ENCODE peak calls at places on chromosomes 1 and 21, in seven cellular contexts. Y is Calu3, L is natural killer cell, K is lower lobe of right lung, B is right atrium auricular region, R is tibial nerve, X is nephron progenitor cell. P is an unnamed sample.

GRCh38 chr1:95554408-95554807 is 320.4 kb downstream of the RWDD3 start:
- DNase-seq in K (no peak), B (no peak), Y (peak; percentile 28), X (no peak), L (no peak), R (no peak), P (no peak)

GRCh38 chr1:86699186-86699585 is 5.2 kb upstream of the SH3GLB1 start:
- DNase-seq in Y (no peak), L (no peak), R (no peak), X (no peak), B (no peak), K (no peak), P (no peak)

GRCh38 chr1:20029178-20029912 is 40.6 kb upstream of the PLA2G5 start:
- DNase-seq in Y (no peak), X (no peak), R (no peak), K (no peak), B (peak; percentile 83), L (no peak), P (no peak)

GRCh38 chr1:19034721-19035120 is 78.2 kb upstream of the IFFO2 start:
- DNase-seq in X (no peak), K (peak; percentile 32), R (no peak), L (no peak), B (no peak), Y (no peak), P (no peak)

GRCh38 chr1:117607471-117607870 is 1.6 kb downstream of the TENT5C start:
- DNase-seq in L (peak; percentile 43), B (no peak), X (peak; percentile 21), R (no peak), K (no peak), Y (no peak), P (no peak)

GRCh38 chr1:66282343-66282852 is 251.6 kb upstream of the SGIP1 start:
- DNase-seq in R (no peak), Y (peak; percentile 43), X (no peak), L (no peak), B (no peak), K (no peak), P (no peak)

GRCh38 chr1:85638412-85638811 is 57.9 kb downstream of the CCN1 start:
- DNase-seq in X (no peak), Y (no peak), R (no peak), B (no peak), K (no peak), L (no peak), P (no peak)

GRCh38 chr1:168335500-168335899 is 54.8 kb downstream of the TBX19 start:
- DNase-seq in X (no peak), K (no peak), R (no peak), L (no peak), B (no peak), Y (no peak), P (no peak)

GRCh38 chr21:16775056-16775455 is 737.8 kb upstream of the CXADR start:
- DNase-seq in X (peak; percentile 3), L (no peak), K (no peak), Y (no peak), B (no peak), R (no peak), P (no peak)

DNA sequence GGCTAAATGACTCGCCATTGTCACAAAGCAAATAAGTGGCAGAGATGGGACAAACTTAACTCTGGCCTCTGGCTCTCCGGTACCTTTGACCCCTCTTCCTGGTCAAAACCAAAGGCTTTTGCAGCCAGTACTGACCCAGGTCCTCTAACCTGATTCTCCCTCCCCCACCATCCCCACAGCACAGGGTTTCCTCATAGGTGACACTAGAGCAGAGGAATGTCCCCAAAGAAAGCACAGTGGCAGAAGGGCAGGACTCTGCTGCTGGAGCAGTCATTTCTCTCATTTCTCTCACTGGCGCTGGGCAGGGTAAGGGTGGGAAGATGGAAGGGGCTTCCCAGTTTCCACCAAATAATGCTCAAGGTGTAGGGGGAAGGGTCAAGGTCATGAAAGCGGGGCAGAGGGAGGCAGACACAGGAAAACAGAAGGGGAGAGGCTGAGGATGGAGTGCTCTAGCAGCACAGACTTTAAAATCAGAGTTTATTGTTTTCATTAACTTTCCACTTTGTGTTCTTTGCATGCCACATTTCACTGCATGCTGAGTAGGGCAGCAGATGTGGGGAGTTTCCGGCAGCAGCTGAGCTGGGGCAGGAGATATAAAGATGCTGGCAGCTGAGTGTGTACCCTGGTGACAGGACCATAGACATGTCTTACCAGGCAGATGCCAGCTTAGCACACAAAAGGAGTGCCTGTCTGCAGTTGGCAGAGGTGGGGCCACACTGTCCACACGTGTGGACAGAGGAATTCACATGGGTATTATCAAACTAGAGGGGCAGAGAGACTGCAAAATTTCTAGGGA is 80.5 kb downstream of the FAM78B start:
- DNase-seq in L (no peak), B (no peak), K (no peak), X (no peak), R (no peak), Y (no peak), P (no peak)
- TF ChIP-seq CTCF in L (no peak), B (no peak), K (no peak), X (no peak), R (no peak), Y (no peak), P (no peak)

GRCh38 chr1:1759456-1760344 is 18.6 kb downstream of the NADK start:
- DNase-seq in Y (peak; percentile 47), L (no peak), K (no peak), R (no peak), X (no peak), B (no peak), P (no peak)

GRCh38 chr1:1761504-1762376 is 16.5 kb downstream of the NADK start:
- DNase-seq in L (no peak), K (no peak), B (no peak), R (no peak), Y (no peak), X (no peak), P (no peak)

GRCh38 chr1:1758692-1759455 is 19.4 kb downstream of the NADK start:
- DNase-seq in Y (peak; percentile 95), B (no peak), K (peak; percentile 94), X (no peak), R (peak; percentile 49), L (no peak), P (no peak)

GRCh38 chr1:1760715-1761114 is 17.6 kb downstream of the NADK start:
- DNase-seq in X (no peak), K (no peak), B (no peak), Y (no peak), L (no peak), R (no peak), P (no peak)

GRCh38 chr1:1760345-1760650 is 18.0 kb downstream of the NADK start:
- DNase-seq in X (no peak), K (no peak), B (no peak), Y (no peak), R (no peak), L (no peak), P (no peak)
- TF ChIP-seq CTCF in X (no peak), K (no peak), B (no peak), Y (no peak), R (no peak), L (no peak), P (no peak)

GRCh38 chr1:9309080-9309479 is 16.4 kb downstream of the SPSB1 start:
- DNase-seq in B (no peak), X (no peak), Y (no peak), L (no peak), R (no peak), K (no peak), P (no peak)
- TF ChIP-seq CTCF in B (no peak), X (no peak), Y (no peak), L (no peak), R (no peak), K (no peak), P (no peak)

GRCh38 chr21:34673006-34673405 is 4.2 kb downstream of the CLIC6 start:
- DNase-seq in L (no peak), Y (no peak), B (no peak), R (no peak), X (no peak), K (no peak), P (no peak)
- TF ChIP-seq CTCF in L (no peak), Y (no peak), B (no peak), R (no peak), X (no peak), K (no peak), P (no peak)

DNA sequence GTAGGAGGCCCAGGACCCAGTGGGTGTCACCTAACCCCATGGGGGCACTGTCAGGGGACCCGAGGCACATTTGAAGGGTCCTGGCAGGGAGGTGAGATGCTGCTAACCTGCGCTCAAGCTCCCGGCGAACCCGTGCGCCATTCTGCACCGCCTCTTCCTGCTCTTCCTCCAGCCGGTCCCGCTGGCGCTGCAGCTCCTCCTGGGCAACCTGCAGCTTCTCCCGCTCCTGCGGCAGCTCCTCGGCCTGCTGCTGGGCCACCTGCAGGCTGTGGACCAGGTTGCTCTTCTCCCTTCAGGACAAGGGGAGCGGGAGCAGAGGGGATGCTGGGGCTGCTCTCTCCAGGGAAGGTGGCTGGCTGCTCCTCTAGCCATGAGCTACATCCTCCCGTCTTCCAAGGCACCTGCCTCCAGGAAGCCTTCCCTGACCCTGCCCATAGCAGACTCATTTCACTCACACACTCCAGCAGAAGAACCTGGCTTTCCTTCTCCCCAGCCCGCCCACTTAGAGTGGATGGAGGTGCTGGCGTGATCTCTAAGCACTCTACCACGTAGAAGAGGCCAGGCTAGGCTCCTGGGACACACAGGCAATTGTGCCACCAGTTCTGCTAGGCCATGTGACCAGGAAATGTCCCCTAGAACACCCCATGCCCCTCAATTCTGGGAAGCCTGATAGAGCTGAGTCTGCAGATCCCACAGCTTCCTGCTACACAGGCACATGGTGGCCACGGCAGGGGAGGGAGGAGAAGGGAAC is 15.2 kb upstream of the NBPF1 start:
- DNase-seq in Y (no peak), K (peak; percentile 52), X (peak; percentile 16), L (no peak), R (no peak), B (peak; percentile 59), P (no peak)
- TF ChIP-seq CTCF in Y (no peak), K (no peak), X (no peak), L (no peak), R (no peak), B (no peak), P (no peak)

GRCh38 chr1:209335090-209335692 is 248.3 kb upstream of the CAMK1G start:
- DNase-seq in X (peak; percentile 51), Y (peak; percentile 49), K (no peak), B (no peak), R (no peak), L (no peak), P (peak; percentile 49)
- TF ChIP-seq CTCF in X (peak; percentile 76), Y (peak; percentile 86), K (peak; percentile 70), B (peak; percentile 75), R (peak; percentile 31), L (peak; percentile 14), P (peak; percentile 77)

P was measured in neural crest cell.